ENCODE peak calls at places on chromosomes 5 and 9, in eight cellular contexts. D is lung microvascular endothelial cell; I is left lung; J is mucosa of descending colon; A is activated naive CD4-positive, alpha-beta T cell; H is fibroblast of pulmonary artery; C is GM12892; K is activated gamma-delta T cell treated with Interleukin-2 at 50 U/mL for 16 hours. N is an unnamed sample.

GRCh38 chr5:120655828-120656435 is 191.8 kb downstream of the PRR16 start:
- DNase-seq in D (peak), I (no peak), J (no peak), A (no peak), H (peak), C (no peak), K (no peak), N (peak)

GRCh38 chr5:135488727-135489465 is 36.7 kb upstream of the TIFAB start:
- DNase-seq in D (peak), I (peak), J (no peak), A (no peak), H (peak), C (no peak), K (no peak), N (no peak)

GRCh38 chr9:101486693-101487442 is 46.8 kb upstream of the RNF20 start:
- DNase-seq in D (peak), I (peak), J (peak), A (no peak), H (peak), C (no peak), K (no peak), N (peak)

GRCh38 chr5:167248262-167248661 is 1043.2 kb upstream of the WWC1 start:
- DNase-seq in D (no peak), I (no peak), J (no peak), A (no peak), H (no peak), C (no peak), K (no peak), N (no peak)

GRCh38 chr5:180315762-180316212 is 23.9 kb upstream of the MAPK9 start:
- DNase-seq in D (peak), I (peak), J (peak), A (peak), H (peak), C (peak), K (peak), N (peak)

GRCh38 chr5:179623906-179624741 is 653 bp upstream of the HNRNPH1 start:
- DNase-seq in D (no peak), I (peak), J (no peak), A (no peak), H (peak), C (peak), K (peak), N (no peak)

GRCh38 chr9:124849801-124850200 is 3.5 kb upstream of the WDR38 start:
- DNase-seq in D (peak), I (peak), J (peak), A (no peak), H (peak), C (no peak), K (no peak), N (no peak)

GRCh38 chr5:6715758-6716633 is 2.8 kb downstream of the TENT4A start:
- DNase-seq in D (no peak), I (no peak), J (peak), A (no peak), H (no peak), C (no peak), K (no peak), N (peak)

GRCh38 chr5:63050916-63051315 is 472.3 kb downstream of the LRRC70 start:
- DNase-seq in D (no peak), I (no peak), J (no peak), A (no peak), H (no peak), C (no peak), K (no peak), N (no peak)